ENCODE peak calls at places on chromosomes 12 and 14, in seven cellular contexts. One of them, this sample, is unnamed.
A peak's percentile ranks its signal among the peaks of the same experiment; 100 is the strongest.

GRCh38 chr14:26828741-26829140 is 230.9 kb upstream of the NOVA1 start:
- DNase-seq in left lung: no peak
- DNase-seq in HFF-Myc: no peak
- DNase-seq in mucosa of descending colon: no peak
- DNase-seq in nephron progenitor cell: no peak
- DNase-seq in endothelial cell: no peak
- DNase-seq in GM20000: no peak
- DNase-seq in this sample: no peak

GRCh38 chr14:81091139-81091538 is 129.6 kb downstream of the GTF2A1 start:
- DNase-seq in left lung: peak; percentile 40
- DNase-seq in HFF-Myc: no peak
- DNase-seq in mucosa of descending colon: no peak
- DNase-seq in nephron progenitor cell: no peak
- DNase-seq in endothelial cell: no peak
- DNase-seq in GM20000: no peak
- DNase-seq in this sample: no peak

GRCh38 chr14:75442642-75443041 is 14.8 kb downstream of the JDP2 start:
- DNase-seq in left lung: no peak
- DNase-seq in HFF-Myc: no peak
- DNase-seq in mucosa of descending colon: no peak
- DNase-seq in nephron progenitor cell: no peak
- DNase-seq in endothelial cell: no peak
- DNase-seq in GM20000: no peak
- DNase-seq in this sample: no peak

GRCh38 chr12:9049520-9050133 is 60.3 kb downstream of the KLRG1 start:
- DNase-seq in left lung: no peak
- DNase-seq in HFF-Myc: peak; percentile 7
- DNase-seq in mucosa of descending colon: peak; percentile 22
- DNase-seq in nephron progenitor cell: peak; percentile 15
- DNase-seq in endothelial cell: peak; percentile 40
- DNase-seq in GM20000: no peak
- DNase-seq in this sample: no peak

GRCh38 chr12:62969695-62970094 is 34.7 kb upstream of the PPM1H start:
- DNase-seq in left lung: no peak
- DNase-seq in HFF-Myc: no peak
- DNase-seq in mucosa of descending colon: no peak
- DNase-seq in nephron progenitor cell: no peak
- DNase-seq in endothelial cell: no peak
- DNase-seq in GM20000: no peak
- DNase-seq in this sample: no peak

GRCh38 chr12:131493068-131493826 is 217.6 kb upstream of the SFSWAP start:
- DNase-seq in left lung: no peak
- DNase-seq in HFF-Myc: no peak
- DNase-seq in mucosa of descending colon: no peak
- DNase-seq in nephron progenitor cell: no peak
- DNase-seq in endothelial cell: no peak
- DNase-seq in GM20000: no peak
- DNase-seq in this sample: no peak

GRCh38 chr14:89314274-89314673 is 102.8 kb downstream of the FOXN3 start:
- DNase-seq in left lung: no peak
- DNase-seq in HFF-Myc: no peak
- DNase-seq in mucosa of descending colon: no peak
- DNase-seq in nephron progenitor cell: no peak
- DNase-seq in endothelial cell: no peak
- DNase-seq in GM20000: no peak
- DNase-seq in this sample: no peak

GRCh38 chr14:98952595-98953325 is 319.2 kb downstream of the BCL11B start:
- DNase-seq in left lung: no peak
- DNase-seq in HFF-Myc: no peak
- DNase-seq in mucosa of descending colon: peak; percentile 12
- DNase-seq in nephron progenitor cell: no peak
- DNase-seq in endothelial cell: no peak
- DNase-seq in GM20000: no peak
- DNase-seq in this sample: no peak

GRCh38 chr14:99807413-99808132 is 14.4 kb downstream of the EML1 start:
- DNase-seq in left lung: no peak
- DNase-seq in HFF-Myc: no peak
- DNase-seq in mucosa of descending colon: no peak
- DNase-seq in nephron progenitor cell: no peak
- DNase-seq in endothelial cell: peak; percentile 18
- DNase-seq in GM20000: no peak
- DNase-seq in this sample: no peak

GRCh38 chr12:32397703-32398102 is 1.7 kb upstream of the FGD4 start:
- DNase-seq in left lung: no peak
- DNase-seq in HFF-Myc: no peak
- DNase-seq in mucosa of descending colon: no peak
- DNase-seq in nephron progenitor cell: no peak
- DNase-seq in endothelial cell: no peak
- DNase-seq in GM20000: no peak
- DNase-seq in this sample: no peak

GRCh38 chr12:49838973-49839633 is 3.8 kb downstream of the BCDIN3D start:
- DNase-seq in left lung: no peak
- DNase-seq in HFF-Myc: no peak
- DNase-seq in mucosa of descending colon: peak; percentile 37
- DNase-seq in nephron progenitor cell: peak; percentile 20
- DNase-seq in endothelial cell: peak; percentile 54
- DNase-seq in GM20000: peak; percentile 40
- DNase-seq in this sample: no peak

GRCh38 chr12:102169922-102170698 is 27.5 kb downstream of the PMCH start:
- DNase-seq in left lung: no peak
- DNase-seq in HFF-Myc: peak; percentile 5
- DNase-seq in mucosa of descending colon: peak; percentile 33
- DNase-seq in nephron progenitor cell: peak; percentile 8
- DNase-seq in endothelial cell: peak; percentile 35
- DNase-seq in GM20000: peak; percentile 12
- DNase-seq in this sample: no peak

GRCh38 chr12:66692986-66693385 is 14.1 kb upstream of the GRIP1 start:
- DNase-seq in left lung: no peak
- DNase-seq in HFF-Myc: no peak
- DNase-seq in mucosa of descending colon: no peak
- DNase-seq in nephron progenitor cell: no peak
- DNase-seq in endothelial cell: no peak
- DNase-seq in GM20000: no peak
- DNase-seq in this sample: no peak

GRCh38 chr12:67697981-67698380 is 49.4 kb downstream of the DYRK2 start:
- DNase-seq in left lung: no peak
- DNase-seq in HFF-Myc: no peak
- DNase-seq in mucosa of descending colon: no peak
- DNase-seq in nephron progenitor cell: no peak
- DNase-seq in endothelial cell: no peak
- DNase-seq in GM20000: no peak
- DNase-seq in this sample: no peak

GRCh38 chr12:53737951-53738833 is 10.9 kb upstream of the CALCOCO1 start:
- DNase-seq in left lung: no peak
- DNase-seq in HFF-Myc: no peak
- DNase-seq in mucosa of descending colon: peak; percentile 47
- DNase-seq in nephron progenitor cell: peak; percentile 64
- DNase-seq in endothelial cell: peak; percentile 35
- DNase-seq in GM20000: no peak
- DNase-seq in this sample: no peak

GRCh38 chr12:12099102-12099501 is 28.4 kb downstream of the BCL2L14 start:
- DNase-seq in left lung: no peak
- DNase-seq in HFF-Myc: no peak
- DNase-seq in mucosa of descending colon: no peak
- DNase-seq in nephron progenitor cell: no peak
- DNase-seq in endothelial cell: no peak
- DNase-seq in GM20000: no peak
- DNase-seq in this sample: no peak

GRCh38 chr12:88600272-88600671 is 20.0 kb upstream of the KITLG start:
- DNase-seq in left lung: no peak
- DNase-seq in HFF-Myc: peak; percentile 52
- DNase-seq in mucosa of descending colon: no peak
- DNase-seq in nephron progenitor cell: no peak
- DNase-seq in endothelial cell: no peak
- DNase-seq in GM20000: no peak
- DNase-seq in this sample: no peak

GRCh38 chr12:50806176-50806575 is 36.5 kb upstream of the TMPRSS12 start:
- DNase-seq in left lung: no peak
- DNase-seq in HFF-Myc: no peak
- DNase-seq in mucosa of descending colon: no peak
- DNase-seq in nephron progenitor cell: no peak
- DNase-seq in endothelial cell: no peak
- DNase-seq in GM20000: no peak
- DNase-seq in this sample: no peak

GRCh38 chr12:132296063-132296462 is 33.3 kb downstream of the GALNT9 start:
- DNase-seq in left lung: no peak
- DNase-seq in HFF-Myc: no peak
- DNase-seq in mucosa of descending colon: no peak
- DNase-seq in nephron progenitor cell: no peak
- DNase-seq in endothelial cell: no peak
- DNase-seq in GM20000: no peak
- DNase-seq in this sample: peak; percentile 62

GRCh38 chr12:625998-626397 is 37.2 kb downstream of the NINJ2 start:
- DNase-seq in left lung: no peak
- DNase-seq in HFF-Myc: no peak
- DNase-seq in mucosa of descending colon: no peak
- DNase-seq in nephron progenitor cell: no peak
- DNase-seq in endothelial cell: no peak
- DNase-seq in GM20000: no peak
- DNase-seq in this sample: peak; percentile 1

GRCh38 chr14:82642425-82642824 is 1108.8 kb upstream of the SEL1L start:
- DNase-seq in left lung: no peak
- DNase-seq in HFF-Myc: no peak
- DNase-seq in mucosa of descending colon: peak; percentile 5
- DNase-seq in nephron progenitor cell: peak; percentile 65
- DNase-seq in endothelial cell: no peak
- DNase-seq in GM20000: no peak
- DNase-seq in this sample: peak; percentile 89

GRCh38 chr14:101947904-101948665 is 16.3 kb upstream of the DYNC1H1 start:
- DNase-seq in left lung: peak; percentile 100
- DNase-seq in HFF-Myc: peak; percentile 100
- DNase-seq in mucosa of descending colon: peak; percentile 100
- DNase-seq in nephron progenitor cell: peak; percentile 99
- DNase-seq in endothelial cell: peak; percentile 100
- DNase-seq in GM20000: peak; percentile 98
- DNase-seq in this sample: peak; percentile 100
- TF ChIP-seq CTCF in left lung: no peak
- TF ChIP-seq CTCF in HFF-Myc: no peak
- TF ChIP-seq CTCF in mucosa of descending colon: no peak
- TF ChIP-seq CTCF in nephron progenitor cell: no peak
- TF ChIP-seq CTCF in endothelial cell: no peak
- TF ChIP-seq CTCF in GM20000: no peak
- TF ChIP-seq CTCF in this sample: no peak

DNA sequence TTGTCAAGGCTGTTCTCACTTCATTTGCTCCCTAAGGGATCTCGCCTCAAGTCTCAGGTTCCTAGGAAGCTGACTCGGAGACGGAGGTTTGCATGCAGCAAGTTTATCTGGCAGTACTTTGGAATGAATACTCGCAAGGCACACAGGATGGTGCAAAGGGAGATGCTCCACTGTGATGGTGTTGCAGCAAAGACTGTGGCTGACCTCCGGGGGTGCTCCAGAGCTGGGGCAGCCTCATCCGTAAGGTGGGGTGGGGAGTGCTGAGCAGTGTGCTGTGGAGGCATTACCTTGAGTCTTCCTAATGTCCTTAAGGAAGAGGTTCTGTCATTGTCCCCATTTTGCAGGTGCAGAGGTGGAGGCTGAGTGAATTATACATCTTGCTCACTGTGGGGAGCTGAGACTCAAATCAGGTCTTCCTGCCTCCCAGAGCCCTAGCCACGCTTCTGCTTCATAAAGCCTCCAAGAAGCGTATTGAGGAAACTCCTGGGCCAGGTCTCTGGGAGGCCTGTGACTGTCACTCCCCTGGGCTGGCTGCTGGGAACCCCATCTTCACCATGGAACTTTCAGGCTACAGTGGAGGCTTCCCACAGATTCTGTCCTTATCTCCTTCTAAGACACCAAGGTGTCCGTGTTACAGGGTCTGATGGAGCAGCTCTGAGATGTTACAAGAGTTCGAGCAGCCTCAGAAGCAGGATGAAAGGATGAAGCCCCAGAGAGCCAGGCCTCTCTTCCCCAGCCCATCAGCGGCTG is 39.5 kb downstream of the GALNT16 start:
- DNase-seq in left lung: no peak
- DNase-seq in HFF-Myc: no peak
- DNase-seq in mucosa of descending colon: no peak
- DNase-seq in nephron progenitor cell: no peak
- DNase-seq in endothelial cell: peak; percentile 22
- DNase-seq in GM20000: no peak
- DNase-seq in this sample: peak; percentile 53
- TF ChIP-seq CTCF in left lung: no peak
- TF ChIP-seq CTCF in HFF-Myc: peak; percentile 29
- TF ChIP-seq CTCF in mucosa of descending colon: no peak
- TF ChIP-seq CTCF in nephron progenitor cell: peak; percentile 17
- TF ChIP-seq CTCF in endothelial cell: no peak
- TF ChIP-seq CTCF in GM20000: no peak
- TF ChIP-seq CTCF in this sample: peak; percentile 25

GRCh38 chr12:18246057-18246456 is 15.3 kb upstream of the PIK3C2G start:
- DNase-seq in left lung: no peak
- DNase-seq in HFF-Myc: no peak
- DNase-seq in mucosa of descending colon: no peak
- DNase-seq in nephron progenitor cell: no peak
- DNase-seq in endothelial cell: no peak
- DNase-seq in GM20000: no peak
- DNase-seq in this sample: no peak

DNA sequence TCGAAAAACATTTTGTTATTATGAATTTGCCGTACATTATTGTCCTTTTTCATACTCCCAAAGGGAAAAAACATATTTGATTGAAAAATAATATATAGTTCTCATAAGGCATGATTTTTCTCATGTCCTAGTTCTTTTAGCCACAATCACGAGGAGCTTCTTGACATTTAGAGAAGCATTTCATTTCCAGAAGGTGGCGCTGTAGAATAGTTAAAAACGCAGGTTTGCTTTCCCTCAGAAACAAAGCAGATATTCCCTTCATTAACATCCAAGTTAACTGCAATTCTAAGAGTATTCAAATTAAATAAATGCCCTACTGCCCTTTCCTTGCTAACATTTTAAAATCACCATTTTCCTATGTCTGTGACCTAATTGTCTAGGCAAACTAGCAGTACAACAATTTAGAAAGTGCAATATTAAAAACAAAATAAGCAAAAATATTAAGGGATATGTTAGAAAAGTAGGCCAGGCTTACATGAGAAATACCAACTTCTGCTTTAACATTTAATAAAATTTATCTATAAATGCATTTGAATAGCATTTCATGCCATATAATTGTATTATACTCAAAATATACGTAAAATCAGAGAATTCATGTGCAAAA is 10.9 kb upstream of the PIK3C2G start:
- DNase-seq in left lung: no peak
- DNase-seq in HFF-Myc: peak; percentile 52
- DNase-seq in mucosa of descending colon: peak; percentile 62
- DNase-seq in nephron progenitor cell: peak; percentile 24
- DNase-seq in endothelial cell: peak; percentile 32
- DNase-seq in GM20000: peak; percentile 25
- DNase-seq in this sample: no peak
- TF ChIP-seq CTCF in left lung: peak; percentile 43
- TF ChIP-seq CTCF in HFF-Myc: peak; percentile 55
- TF ChIP-seq CTCF in mucosa of descending colon: peak; percentile 19
- TF ChIP-seq CTCF in nephron progenitor cell: peak; percentile 69
- TF ChIP-seq CTCF in endothelial cell: peak; percentile 81
- TF ChIP-seq CTCF in GM20000: peak; percentile 32
- TF ChIP-seq CTCF in this sample: peak; percentile 95

DNA sequence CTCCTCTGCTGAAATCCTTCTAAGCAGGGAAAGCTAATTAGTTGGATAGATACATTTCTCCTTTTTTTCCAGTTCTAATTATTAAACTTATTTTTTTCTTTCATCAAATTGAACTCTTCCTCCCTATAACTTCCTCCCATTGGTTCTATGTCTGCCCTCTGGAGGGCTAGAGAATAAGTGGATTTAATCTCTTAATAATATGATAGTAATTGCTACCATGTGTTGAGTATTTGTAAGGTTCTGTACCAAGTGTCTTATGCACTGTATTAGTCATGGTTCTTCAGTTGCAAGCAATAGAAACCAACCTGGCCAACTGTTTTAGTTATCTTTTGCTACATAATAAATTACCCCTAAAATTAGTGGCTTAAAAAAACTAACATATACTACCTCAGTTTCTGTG is 190.5 kb upstream of the PLXNC1 start:
- DNase-seq in left lung: no peak
- DNase-seq in HFF-Myc: peak; percentile 36
- DNase-seq in mucosa of descending colon: no peak
- DNase-seq in nephron progenitor cell: no peak
- DNase-seq in endothelial cell: no peak
- DNase-seq in GM20000: no peak
- DNase-seq in this sample: no peak
- TF ChIP-seq CTCF in left lung: no peak
- TF ChIP-seq CTCF in HFF-Myc: no peak
- TF ChIP-seq CTCF in mucosa of descending colon: no peak
- TF ChIP-seq CTCF in nephron progenitor cell: no peak
- TF ChIP-seq CTCF in endothelial cell: no peak
- TF ChIP-seq CTCF in GM20000: no peak
- TF ChIP-seq CTCF in this sample: peak; percentile 36